ENCODE peak calls at places on chromosomes 7 and 10, in eight cellular contexts. Q is HFF-Myc, X is Caco-2, B is tibial nerve, C is IMR-90, A is body of pancreas, R is WTC11, M is spleen. V is an unnamed sample.

GRCh38 chr10:89206402-89207180 is 526 bp downstream of the CH25H start:
- DNase-seq in R (peak), A (peak), X (no peak), Q (no peak), B (no peak), M (peak), C (peak), V (peak)

GRCh38 chr10:13707156-13707881 is 120.6 kb downstream of the PRPF18 start:
- DNase-seq in R (peak), B (peak), A (peak), M (peak), C (peak), X (peak), Q (peak), V (peak)

GRCh38 chr7:32506266-32507054 is 11.2 kb downstream of the AVL9 start:
- DNase-seq in Q (peak), B (no peak), C (peak), M (no peak), A (no peak), X (no peak), R (no peak), V (no peak)

GRCh38 chr10:71963756-71964668 is at the start of gene CHST3:
- DNase-seq in A (peak), Q (no peak), X (peak), C (peak), B (peak), M (no peak), R (peak), V (peak)

GRCh38 chr10:74078037-74078436 is 72.6 kb downstream of the AP3M1 start:
- DNase-seq in A (no peak), Q (no peak), C (peak), B (no peak), X (no peak), M (no peak), R (no peak), V (peak)

GRCh38 chr7:7554021-7554432 is 12.7 kb upstream of the MIOS start:
- DNase-seq in A (no peak), Q (no peak), R (no peak), M (no peak), C (no peak), B (no peak), X (no peak), V (no peak)

GRCh38 chr10:46017733-46018132 is 12.7 kb downstream of the NCOA4 start:
- DNase-seq in X (no peak), M (no peak), B (no peak), Q (no peak), C (no peak), A (no peak), R (no peak), V (no peak)

GRCh38 chr10:84291389-84291788 is 37.0 kb upstream of the CCSER2 start:
- DNase-seq in A (peak), Q (no peak), X (no peak), R (peak), C (peak), M (no peak), B (no peak), V (no peak)

GRCh38 chr7:73642834-73643233 is 18.5 kb upstream of the MLXIPL start:
- DNase-seq in C (no peak), B (no peak), R (no peak), X (no peak), Q (no peak), M (no peak), A (no peak), V (no peak)

GRCh38 chr7:1550846-1551155 is 5.2 kb downstream of the TMEM184A start:
- DNase-seq in C (no peak), M (no peak), R (no peak), B (no peak), Q (no peak), X (no peak), A (no peak), V (no peak)

GRCh38 chr10:79068562-79069324 is at the start of gene ZMIZ1:
- DNase-seq in M (peak), C (peak), Q (peak), R (peak), X (peak), A (peak), B (peak), V (peak)
- TF ChIP-seq CTCF in M (no peak), C (peak), Q (no peak), R (peak), X (peak), A (no peak), B (peak), V (peak)

GRCh38 chr10:68987611-68988010 is 992 bp upstream of the KIFBP start:
- DNase-seq in A (no peak), C (no peak), R (no peak), B (no peak), M (no peak), X (no peak), Q (no peak), V (no peak)

GRCh38 chr10:68992721-68993440 is 4.3 kb downstream of the KIFBP start:
- DNase-seq in X (no peak), B (no peak), A (peak), Q (peak), C (peak), M (no peak), R (no peak), V (no peak)

GRCh38 chr10:68989317-68989990 is 851 bp downstream of the KIFBP start:
- DNase-seq in R (no peak), Q (no peak), C (peak), A (no peak), B (no peak), M (no peak), X (no peak), V (no peak)

GRCh38 chr10:68988530-68989316 is at the start of gene KIFBP:
- DNase-seq in A (peak), R (peak), C (peak), Q (peak), X (peak), M (peak), B (peak), V (peak)
- TF ChIP-seq CTCF in A (peak), R (no peak), C (peak), Q (peak), X (peak), M (no peak), B (peak), V (peak)

DNA sequence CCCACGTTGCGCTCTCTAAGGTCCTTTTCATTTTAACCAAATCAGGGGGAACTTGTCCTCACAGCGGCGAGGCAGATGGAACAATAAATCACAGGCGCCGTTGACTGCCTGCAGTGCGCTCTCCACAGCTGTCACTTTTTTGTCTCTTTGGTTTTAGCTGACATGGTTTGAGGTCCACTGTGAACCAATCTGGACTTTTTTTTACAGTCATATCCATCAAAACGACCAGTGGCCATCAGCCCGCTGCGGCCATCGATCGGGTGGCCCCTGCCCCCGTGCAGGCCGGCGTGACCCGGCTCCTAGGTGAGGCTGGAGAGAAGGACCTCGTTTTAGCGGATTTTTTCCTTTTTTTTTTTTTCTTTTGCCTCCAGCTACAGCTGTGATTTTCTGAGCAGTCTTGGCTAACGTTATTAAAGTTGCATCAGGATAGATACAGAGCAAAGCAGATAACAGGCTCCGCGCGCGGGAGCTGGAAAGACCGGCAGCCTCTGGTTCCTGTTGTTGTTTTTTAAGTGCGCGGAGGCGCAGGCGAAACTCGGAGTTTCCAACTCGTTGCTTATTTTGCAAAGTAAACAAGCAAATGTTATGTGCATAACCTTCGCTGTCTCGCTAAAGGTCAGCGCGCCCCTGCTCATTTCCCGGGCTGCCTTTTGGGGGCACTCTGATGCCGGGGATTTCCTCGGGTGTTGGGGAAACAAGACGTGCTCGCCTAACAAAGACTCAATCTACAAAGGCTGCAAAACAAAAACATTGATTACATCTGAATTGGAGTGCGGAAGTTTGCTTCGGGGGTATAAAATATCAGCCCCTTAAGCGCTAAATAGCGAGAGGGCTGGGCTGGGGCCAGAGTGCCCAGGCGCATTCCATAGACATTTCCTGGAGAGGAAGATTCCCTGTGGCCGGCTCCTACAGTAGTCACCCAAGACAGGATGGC is 414.9 kb upstream of the MKI67 start:
- DNase-seq in Q (no peak), X (no peak), A (peak), M (no peak), R (peak), B (no peak), C (no peak), V (no peak)
- TF ChIP-seq CTCF in Q (no peak), X (no peak), A (no peak), M (no peak), R (no peak), B (no peak), C (no peak), V (no peak)

GRCh38 chr7:22657479-22657878 is 69.5 kb upstream of the IL6 start:
- DNase-seq in A (no peak), C (no peak), R (no peak), B (no peak), Q (no peak), M (no peak), X (no peak), V (no peak)
- TF ChIP-seq CTCF in A (no peak), C (peak), R (no peak), B (no peak), Q (no peak), M (peak), X (no peak), V (no peak)

DNA sequence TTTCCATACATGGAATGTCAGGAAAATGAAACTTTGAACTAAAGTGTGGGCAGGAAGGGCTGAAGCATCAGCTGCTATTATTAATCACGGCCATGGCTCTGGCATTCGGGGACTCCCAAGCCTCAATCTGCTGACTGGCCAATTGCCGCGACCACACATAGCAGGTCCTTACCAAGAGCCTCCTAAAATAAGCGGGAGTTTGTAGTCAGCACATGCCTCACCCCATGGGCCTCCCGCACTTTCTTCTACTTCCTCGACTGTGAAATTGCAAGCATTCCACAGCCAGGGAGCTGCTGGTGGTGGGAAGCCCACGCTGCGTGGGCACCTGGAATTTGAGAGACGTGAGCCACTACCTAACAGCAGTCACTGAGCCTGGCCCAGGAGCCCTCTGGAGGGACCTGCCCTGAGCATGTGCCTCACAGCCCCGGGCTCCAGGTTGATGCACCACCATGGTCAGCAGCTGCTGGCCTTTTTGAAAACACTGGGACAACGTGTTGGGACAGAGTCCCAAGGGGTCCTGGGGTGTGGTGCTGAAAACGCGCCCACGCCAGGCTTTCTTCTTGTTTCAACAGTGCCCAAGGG is 211.4 kb downstream of the TNS3 start:
- DNase-seq in M (peak), Q (no peak), R (no peak), C (no peak), A (peak), B (no peak), X (no peak), V (no peak)
- TF ChIP-seq CTCF in M (no peak), Q (no peak), R (no peak), C (no peak), A (no peak), B (no peak), X (no peak), V (no peak)

GRCh38 chr10:22006379-22006884 is 2.9 kb upstream of the DNAJC1 start:
- DNase-seq in B (no peak), Q (no peak), X (no peak), C (no peak), R (no peak), A (no peak), M (no peak), V (no peak)

GRCh38 chr10:22005763-22006162 is 2.2 kb upstream of the DNAJC1 start:
- DNase-seq in C (no peak), A (no peak), B (no peak), Q (no peak), X (no peak), M (no peak), R (no peak), V (no peak)

GRCh38 chr10:22016046-22016705 is 12.6 kb upstream of the DNAJC1 start:
- DNase-seq in A (no peak), C (no peak), M (no peak), R (no peak), X (no peak), B (no peak), Q (no peak), V (no peak)

DNA sequence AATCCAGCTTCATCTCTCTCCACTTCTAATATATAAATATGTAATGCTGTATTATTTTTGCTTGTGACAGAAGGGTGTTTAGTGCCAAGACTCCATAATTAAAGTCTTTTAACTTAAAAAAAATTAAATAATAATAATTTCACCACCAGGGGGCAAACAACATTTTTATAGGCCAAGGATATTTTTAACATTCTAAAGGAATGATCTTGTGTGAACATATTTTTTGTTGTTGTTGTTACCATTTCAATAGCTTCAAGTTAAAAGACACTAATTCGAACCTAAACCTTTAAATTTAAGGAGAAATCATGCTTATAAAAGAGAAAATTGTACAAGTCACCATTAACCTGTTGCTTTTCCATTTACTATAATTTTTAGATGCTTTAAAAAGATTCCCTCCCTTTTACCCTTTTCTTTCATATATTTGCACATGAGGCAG is 7.5 kb upstream of the DNAJC1 start:
- DNase-seq in A (no peak), X (no peak), R (no peak), Q (no peak), M (no peak), B (no peak), C (peak), V (no peak)
- TF ChIP-seq CTCF in A (no peak), X (peak), R (peak), Q (no peak), M (peak), B (peak), C (peak), V (peak)

GRCh38 chr7:122550545-122550944 is 148.4 kb downstream of the RNF133 start:
- DNase-seq in M (no peak), B (no peak), C (no peak), A (no peak), R (no peak), X (no peak), Q (no peak), V (no peak)
- TF ChIP-seq CTCF in M (no peak), B (no peak), C (no peak), A (no peak), R (no peak), X (peak), Q (no peak), V (no peak)